ENCODE peak calls at places on chromosomes 1 and 21, in six cellular contexts. E, R, S, L, Y and M are unnamed samples.

GRCh38 chr1:229058111-229058551 is 212.8 kb upstream of the RAB4A start:
- DNase-seq in S (no peak), Y (no peak), L (no peak), R (no peak), E (no peak), M (no peak)

GRCh38 chr1:40901886-40902633 is 39.9 kb upstream of the CITED4 start:
- DNase-seq in E (peak; percentile 77), S (peak; percentile 26), L (no peak), Y (peak; percentile 67), R (no peak), M (peak; percentile 92)

GRCh38 chr1:203308205-203309114 is 3.1 kb downstream of the BTG2 start:
- DNase-seq in L (no peak), S (peak; percentile 30), E (no peak), Y (no peak), R (no peak), M (no peak)

GRCh38 chr1:110677016-110677415 is 2.3 kb upstream of the KCNA3 start:
- DNase-seq in S (no peak), Y (no peak), E (no peak), R (no peak), L (no peak), M (no peak)

GRCh38 chr1:232292818-232293217 is 337.1 kb downstream of the SIPA1L2 start:
- DNase-seq in E (no peak), S (no peak), Y (no peak), R (no peak), L (no peak), M (no peak)

GRCh38 chr1:93207211-93207610 is 26.7 kb downstream of the CCDC18 start:
- DNase-seq in L (no peak), S (no peak), Y (no peak), E (no peak), R (no peak), M (no peak)

GRCh38 chr1:198726455-198726854 is 87.6 kb downstream of the PTPRC start:
- DNase-seq in R (no peak), Y (no peak), E (peak; percentile 88), L (no peak), S (no peak), M (no peak)

GRCh38 chr1:11428789-11429188 is 50.2 kb upstream of the DISP3 start:
- DNase-seq in L (no peak), E (no peak), R (no peak), S (no peak), Y (no peak), M (no peak)

GRCh38 chr1:209601809-209602657 is 18.5 kb downstream of the CAMK1G start:
- DNase-seq in E (peak; percentile 45), S (peak; percentile 50), Y (no peak), L (no peak), R (no peak), M (peak; percentile 67)

GRCh38 chr1:53732409-53732808 is 6.6 kb downstream of the GLIS1 start:
- DNase-seq in S (no peak), E (no peak), L (no peak), Y (no peak), R (no peak), M (no peak)

GRCh38 chr1:94434339-94435092 is 16.3 kb downstream of the ABCD3 start:
- DNase-seq in E (peak; percentile 55), R (no peak), S (no peak), L (no peak), Y (no peak), M (no peak)

GRCh38 chr1:218616681-218617080 is 271.5 kb downstream of the TGFB2 start:
- DNase-seq in S (no peak), L (no peak), R (no peak), Y (no peak), E (peak; percentile 23), M (no peak)

GRCh38 chr1:212958175-212958574 is 7.8 kb downstream of the VASH2 start:
- DNase-seq in Y (no peak), L (no peak), E (peak; percentile 78), R (no peak), S (peak; percentile 69), M (peak; percentile 83)

GRCh38 chr21:38881041-38881570 is 75.4 kb downstream of the ETS2 start:
- DNase-seq in R (no peak), L (no peak), Y (no peak), E (no peak), S (no peak), M (no peak)

GRCh38 chr1:246923900-246924299 is 7.8 kb downstream of the AHCTF1 start:
- DNase-seq in E (no peak), L (no peak), R (no peak), S (no peak), Y (no peak), M (no peak)

GRCh38 chr1:245437401-245437800 is 282.6 kb downstream of the KIF26B start:
- DNase-seq in S (no peak), E (no peak), L (no peak), R (no peak), Y (no peak), M (no peak)

GRCh38 chr1:30881266-30882181 is 27.0 kb downstream of the SDC3 start:
- DNase-seq in E (no peak), Y (no peak), R (no peak), L (no peak), S (no peak), M (no peak)

GRCh38 chr1:26142165-26142564 is 16.7 kb upstream of the FAM110D start:
- DNase-seq in R (no peak), L (peak; percentile 35), E (no peak), Y (no peak), S (no peak), M (no peak)

GRCh38 chr1:178689769-178690168 is 35.3 kb upstream of the RALGPS2 start:
- DNase-seq in L (no peak), E (peak; percentile 52), S (no peak), R (no peak), Y (no peak), M (no peak)

GRCh38 chr1:113283914-113284313 is 106.4 kb upstream of the MAGI3 start:
- DNase-seq in L (no peak), E (no peak), R (no peak), Y (no peak), S (no peak), M (no peak)

GRCh38 chr1:119482517-119483425 is 24.2 kb upstream of the HSD3B1 start:
- DNase-seq in E (no peak), R (no peak), S (peak; percentile 42), L (no peak), Y (peak; percentile 61), M (no peak)

GRCh38 chr1:10686404-10687040 is 109.9 kb downstream of the CASZ1 start:
- DNase-seq in L (no peak), E (no peak), R (no peak), Y (no peak), S (peak; percentile 69), M (no peak)

GRCh38 chr1:175127565-175127964 is 59.9 kb downstream of the TNN start:
- DNase-seq in L (no peak), R (no peak), S (no peak), E (no peak), Y (no peak), M (no peak)

GRCh38 chr1:200075938-200076546 is 48.5 kb downstream of the NR5A2 start:
- DNase-seq in L (no peak), R (no peak), Y (peak; percentile 14), E (peak; percentile 79), S (peak; percentile 72), M (peak; percentile 81)

GRCh38 chr1:170224469-170224868 is 78.7 kb downstream of the NTMT2 start:
- DNase-seq in L (no peak), E (no peak), Y (no peak), S (no peak), R (no peak), M (no peak)

GRCh38 chr21:43739648-43740435 is 20.9 kb downstream of the PDXK start:
- DNase-seq in L (peak; percentile 70), S (no peak), E (no peak), R (no peak), Y (peak; percentile 35), M (peak; percentile 58)

GRCh38 chr1:60949154-60949825 is 133.1 kb upstream of the NFIA start:
- DNase-seq in S (no peak), R (no peak), Y (no peak), E (no peak), L (no peak), M (no peak)

DNA sequence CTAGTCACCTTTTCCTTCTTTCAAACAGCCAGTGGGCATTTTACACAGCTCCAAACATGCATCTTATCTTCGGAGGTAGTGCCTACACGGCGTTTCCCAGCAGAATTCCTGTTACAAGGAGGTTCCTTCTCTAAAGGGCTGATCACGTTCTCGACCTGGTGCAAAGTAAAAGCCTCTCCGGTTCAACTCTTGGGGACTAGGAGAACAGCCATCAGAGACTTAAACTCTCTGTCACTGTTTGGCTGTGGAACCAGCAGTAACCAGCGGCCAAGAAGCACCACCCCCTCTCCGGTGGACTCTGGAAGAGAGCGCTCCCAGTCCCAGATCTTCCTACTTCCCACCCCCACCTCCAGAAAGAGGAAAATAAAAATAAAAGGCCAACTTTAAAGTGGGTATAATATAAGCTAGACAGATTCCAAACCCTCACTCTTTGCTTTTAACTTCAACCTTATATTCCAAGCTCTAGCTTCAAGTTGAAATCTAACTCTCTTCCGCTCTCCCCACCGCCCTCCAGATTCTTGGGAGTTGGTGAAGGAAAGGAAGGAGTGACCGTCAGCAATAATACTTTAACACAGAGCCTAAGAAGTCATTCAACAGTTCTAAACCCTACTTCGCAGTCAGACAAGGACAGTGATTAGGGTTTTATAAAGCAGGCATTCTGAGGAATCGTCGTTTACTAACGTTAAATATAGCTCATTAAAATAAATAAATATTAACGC is 2.9 kb downstream of the BRINP3 start:
- DNase-seq in E (peak; percentile 3), Y (no peak), L (no peak), R (no peak), S (peak; percentile 49), M (no peak)
- H3K4me3 ChIP-seq in E (peak overlapping the region; percentile 41), Y (no peak overlapping the region), L (peak overlapping the region; percentile 55), R (peak overlapping the region; percentile 52), S (no peak overlapping the region), M (peak overlapping the region; percentile 51)

GRCh38 chr1:192788184-192788583 is 20.7 kb upstream of the RGS2 start:
- DNase-seq in E (peak; percentile 85), L (no peak), R (peak; percentile 12), S (peak; percentile 56), Y (peak; percentile 60), M (peak; percentile 82)
- H3K79me1 ChIP-seq in E (no peaks in the 10 kb centered on the region), L (no peaks in the 10 kb centered on the region), R (no peaks in the 10 kb centered on the region), S (no peaks in the 10 kb centered on the region), Y (no peaks in the 10 kb centered on the region), M (no peaks in the 10 kb centered on the region)

DNA sequence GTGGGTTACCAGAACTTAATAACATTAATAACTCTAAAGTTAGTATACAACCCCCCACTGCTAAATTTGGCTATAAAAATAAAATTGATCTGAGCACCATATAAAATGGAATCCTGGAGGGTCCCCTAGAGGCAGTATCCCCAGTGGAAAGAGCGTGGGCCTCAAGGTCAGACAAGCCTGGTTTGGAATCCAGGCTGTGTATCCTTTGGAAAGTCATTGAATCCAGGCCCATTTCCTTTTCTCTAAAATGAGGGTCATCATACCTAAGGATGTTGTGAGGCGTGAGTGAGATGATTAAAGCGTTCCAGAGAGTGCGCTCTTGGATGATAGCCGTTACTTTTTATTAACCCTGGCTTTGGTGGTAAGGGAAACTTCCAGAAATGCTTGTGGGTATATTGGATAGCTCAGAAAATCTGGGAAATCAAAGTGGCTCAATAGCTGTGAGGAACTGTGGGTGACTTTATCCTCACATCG is 671 bp upstream of the ZNF436 start:
- DNase-seq in S (no peak), E (no peak), R (no peak), Y (no peak), L (no peak), M (peak; percentile 20)
- H3K4me3 ChIP-seq in S (no peak overlapping the region), E (peak overlapping the region; percentile 67), R (no peak overlapping the region), Y (no peak overlapping the region), L (no peak overlapping the region), M (peak overlapping the region; percentile 86)

DNA sequence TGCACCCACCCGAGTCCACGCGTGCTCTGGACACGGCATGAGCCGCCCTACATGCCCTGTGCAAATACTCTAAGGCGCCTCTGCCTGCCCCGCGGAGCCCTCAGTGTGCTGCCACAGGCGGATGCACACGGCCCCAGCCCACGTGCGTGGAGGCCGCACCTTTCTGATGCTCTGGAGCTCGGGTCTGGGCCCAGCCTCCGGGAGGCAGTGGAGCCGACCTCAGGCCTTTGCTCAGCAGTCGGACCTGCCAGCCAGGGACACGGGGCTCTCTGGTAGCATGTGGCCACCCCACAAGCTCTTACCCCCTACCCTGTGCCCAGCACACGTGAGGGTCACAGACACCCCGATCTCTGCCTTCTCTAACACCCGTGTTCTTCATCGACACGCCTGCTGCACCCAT is 2.1 kb downstream of the TMEM240 start:
- DNase-seq in Y (no peak), L (no peak), E (no peak), R (no peak), S (no peak), M (no peak)
- H3K79me1 ChIP-seq in Y (no peaks in the 10 kb centered on the region), L (peaks cover 7% of the 10 kb centered on the region), E (peaks cover 10% of the 10 kb centered on the region), R (peaks cover 42% of the 10 kb centered on the region), S (no peaks in the 10 kb centered on the region), M (peaks cover 22% of the 10 kb centered on the region)